ENCODE peak calls at places on chromosome 19, in four cellular contexts. K is M059J; C is heart left ventricle; Q is stimulated activated CD4-positive, alpha-beta T cell treated with anti-CD3 and anti-CD28 coated beads, Interleukin-4, amount 100 ng/mL, for 24 hours. U is an unnamed sample.

GRCh38 chr19:3857449-3858003 is 11.3 kb downstream of the ZFR2 start:
- DNase-seq in C (no peak), Q (no peak), K (no peak), U (no peak)

GRCh38 chr19:56071151-56071550 is 49.9 kb downstream of the ZNF787 start:
- DNase-seq in Q (no peak), C (no peak), K (no peak), U (no peak)

GRCh38 chr19:3548594-3548993 is 8.8 kb downstream of the MFSD12 start:
- DNase-seq in K (no peak), Q (no peak), C (no peak), U (no peak)

GRCh38 chr19:49528211-49528771 is 488 bp downstream of the RCN3 start:
- DNase-seq in Q (no peak), C (no peak), K (no peak), U (no peak)

GRCh38 chr19:13100031-13100588 is 2.5 kb downstream of the LYL1 start:
- DNase-seq in C (no peak), K (no peak), Q (peak), U (no peak)

GRCh38 chr19:44662686-44663085 is 8.6 kb upstream of the CEACAM19 start:
- DNase-seq in C (no peak), K (peak), Q (no peak), U (no peak)

GRCh38 chr19:18477974-18478373 is 40.0 kb upstream of the ISYNA1 start:
- DNase-seq in Q (no peak), C (no peak), K (no peak), U (no peak)

GRCh38 chr19:23554548-23554947 is 132.5 kb downstream of the ZNF675 start:
- DNase-seq in Q (no peak), C (no peak), K (peak), U (no peak)

GRCh38 chr19:42176649-42176989 is 40.9 kb downstream of the DEDD2 start:
- DNase-seq in Q (no peak), K (no peak), C (no peak), U (no peak)

GRCh38 chr19:47176627-47177090 is 46.0 kb downstream of the SAE1 start:
- DNase-seq in C (no peak), Q (peak), K (peak), U (peak)

GRCh38 chr19:5249526-5249925 is 91.1 kb downstream of the PTPRS start:
- DNase-seq in K (no peak), C (no peak), Q (no peak), U (no peak)

GRCh38 chr19:35793381-35794165 is 18.2 kb downstream of the ARHGAP33 start:
- DNase-seq in K (no peak), Q (no peak), C (no peak), U (peak)

GRCh38 chr19:44005968-44006367 is 3.2 kb downstream of the ZNF230 start:
- DNase-seq in Q (no peak), C (no peak), K (no peak), U (no peak)

U was measured in small intestine.